ENCODE peak calls at places on chromosomes 1 and 21, in seven cellular contexts. F is PC-3; Y is right lobe of liver; B is psoas muscle; N is SK-N-SH; I is CD8-positive, alpha-beta memory T cell; D is heart left ventricle. R is an unnamed sample. For H3K9me3, the result is how much of the 10 kb centered on the place peaks cover.

GRCh38 chr1:41455479-41456271 is 28.8 kb downstream of the EDN2 start:
- DNase-seq in F (no peak), Y (no peak), B (no peak), N (peak), I (no peak), D (peak), R (no peak)

GRCh38 chr1:71809085-71809484 is 473.3 kb downstream of the NEGR1 start:
- DNase-seq in F (no peak), Y (no peak), B (no peak), N (no peak), I (no peak), D (no peak), R (no peak)

GRCh38 chr1:102834688-102835320 is 273.5 kb downstream of the COL11A1 start:
- DNase-seq in F (peak), Y (no peak), B (no peak), N (no peak), I (no peak), D (no peak), R (no peak)

GRCh38 chr1:229563241-229563640 is 4.7 kb upstream of the ABCB10 start:
- DNase-seq in F (no peak), Y (no peak), B (no peak), N (no peak), I (no peak), D (no peak), R (no peak)

GRCh38 chr1:21887796-21888195 is 49.3 kb downstream of the HSPG2 start:
- DNase-seq in F (no peak), Y (no peak), B (peak), N (no peak), I (no peak), D (no peak), R (peak)

GRCh38 chr1:211345719-211346118 is 19.1 kb downstream of the TRAF5 start:
- DNase-seq in F (no peak), Y (no peak), B (no peak), N (no peak), I (no peak), D (no peak), R (no peak)

GRCh38 chr21:42455196-42455595 is 40.8 kb downstream of the RSPH1 start:
- DNase-seq in F (no peak), Y (no peak), B (peak), N (no peak), I (no peak), D (no peak), R (no peak)

GRCh38 chr1:41547781-41548560 is 63.5 kb upstream of the EDN2 start:
- DNase-seq in F (no peak), Y (no peak), B (no peak), N (no peak), I (no peak), D (no peak), R (no peak)

GRCh38 chr1:109657970-109658369 is 2.1 kb downstream of the GSTM4 start:
- DNase-seq in F (no peak), Y (no peak), B (no peak), N (no peak), I (no peak), D (no peak), R (no peak)

GRCh38 chr1:205172729-205173366 is 38.7 kb downstream of the DSTYK start:
- DNase-seq in F (peak), Y (no peak), B (no peak), N (no peak), I (no peak), D (no peak), R (no peak)

GRCh38 chr1:10575616-10576015 is 100.9 kb downstream of the PEX14 start:
- DNase-seq in F (peak), Y (no peak), B (no peak), N (no peak), I (no peak), D (no peak), R (no peak)

GRCh38 chr21:44880762-44881585 is 7.5 kb upstream of the PTTG1IP start:
- DNase-seq in F (peak), Y (peak), B (peak), N (no peak), I (no peak), D (no peak), R (no peak)

DNA sequence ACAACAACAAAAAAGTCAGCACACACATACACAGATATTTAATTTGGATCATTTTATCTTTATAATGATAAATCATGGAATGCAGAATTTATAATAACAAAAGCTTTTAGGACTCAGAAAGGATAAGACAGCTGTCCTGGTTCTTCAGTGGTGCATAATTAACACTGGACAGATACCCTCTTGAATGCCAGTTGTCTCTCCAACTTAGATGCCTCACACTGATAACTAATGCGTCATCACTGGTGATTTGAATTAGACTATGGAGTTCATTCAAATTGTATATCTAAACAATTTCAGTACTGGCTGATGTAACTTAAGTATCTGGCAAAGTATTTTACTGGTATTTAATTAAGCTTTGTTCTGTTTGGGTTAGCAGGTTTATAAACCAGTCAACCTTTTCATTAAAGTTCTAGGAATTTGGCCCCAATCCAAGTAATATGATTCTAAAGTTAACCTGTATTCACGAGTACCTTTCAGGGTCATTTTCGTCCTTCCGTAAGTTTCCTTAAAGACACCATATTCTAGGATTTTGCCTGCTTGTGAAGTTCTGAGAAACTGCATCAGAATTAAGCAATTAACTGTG is 1199.5 kb upstream of the TMPRSS15 start:
- DNase-seq in F (no peak), Y (no peak), B (no peak), N (no peak), I (no peak), D (no peak), R (no peak)
- H3K9me3 ChIP-seq in F (under half), Y (under half), B (under half), N (under half), I (under half), D (under half), R (under half)

DNA sequence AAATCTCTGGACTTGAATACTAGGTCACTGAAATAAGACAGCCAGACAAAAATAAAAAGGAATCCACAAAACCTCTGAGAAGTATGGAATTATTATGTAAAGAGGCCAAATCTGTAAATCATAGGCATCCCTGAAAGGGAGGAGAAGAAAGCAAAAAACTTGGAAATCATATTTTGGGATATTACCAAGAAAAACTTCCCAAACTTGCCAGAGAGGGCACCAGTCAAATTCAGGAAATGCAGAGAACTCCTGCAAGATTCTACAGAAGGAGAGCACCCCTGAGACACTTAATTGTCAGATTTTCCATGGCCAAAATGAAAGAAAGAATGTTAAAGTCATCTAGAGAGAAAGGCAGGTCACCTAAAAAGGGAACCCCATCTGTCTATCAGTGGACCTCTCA is 862.3 kb upstream of the PRMT6 start:
- DNase-seq in F (no peak), Y (no peak), B (no peak), N (no peak), I (no peak), D (no peak), R (no peak)
- H3K9me3 ChIP-seq in F (under half), Y (under half), B (under half), N (under half), I (under half), D (under half), R (under half)

GRCh38 chr21:18335651-18336050 is 67.9 kb downstream of the TMPRSS15 start:
- DNase-seq in F (no peak), Y (no peak), B (no peak), N (no peak), I (no peak), D (no peak), R (no peak)
- H3K9me3 ChIP-seq in F (under half), Y (under half), B (under half), N (under half), I (under half), D (under half), R (under half)

GRCh38 chr1:82813351-82813750 is 1012.6 kb downstream of the ADGRL2 start:
- DNase-seq in F (no peak), Y (no peak), B (no peak), N (no peak), I (no peak), D (no peak), R (no peak)
- H3K9me3 ChIP-seq in F (under half), Y (under half), B (under half), N (under half), I (under half), D (under half), R (under half)